ENCODE peak calls at places on chromosomes 5 and 9, in four cellular contexts. One of them, this sample, is unnamed.

GRCh38 chr9:135583686-135584011 is 22.1 kb downstream of the PAEP start:
- DNase-seq in pancreas: no peak
- DNase-seq in mesendoderm: no peak
- DNase-seq in stimulated activated CD4-positive, alpha-beta T cell treated with anti-CD3 and anti-CD28 coated beads, Interleukin-1b, Interleukin-23, amount 100 ng/mL, for 4 hours: no peak
- DNase-seq in this sample: no peak

GRCh38 chr5:58188287-58188651 is 271.6 kb downstream of the PLK2 start:
- DNase-seq in stimulated activated CD4-positive, alpha-beta T cell treated with anti-CD3 and anti-CD28 coated beads, Interleukin-1b, Interleukin-23, amount 100 ng/mL, for 4 hours: no peak
- DNase-seq in mesendoderm: peak; percentile 94
- DNase-seq in pancreas: no peak
- DNase-seq in this sample: peak; percentile 8

GRCh38 chr5:61232490-61232889 is 70.2 kb upstream of the SMIM15 start:
- DNase-seq in mesendoderm: no peak
- DNase-seq in pancreas: no peak
- DNase-seq in stimulated activated CD4-positive, alpha-beta T cell treated with anti-CD3 and anti-CD28 coated beads, Interleukin-1b, Interleukin-23, amount 100 ng/mL, for 4 hours: no peak
- DNase-seq in this sample: no peak

GRCh38 chr9:112545237-112545636 is 58.6 kb downstream of the KIAA1958 start:
- DNase-seq in stimulated activated CD4-positive, alpha-beta T cell treated with anti-CD3 and anti-CD28 coated beads, Interleukin-1b, Interleukin-23, amount 100 ng/mL, for 4 hours: no peak
- DNase-seq in mesendoderm: no peak
- DNase-seq in pancreas: no peak
- DNase-seq in this sample: no peak

GRCh38 chr5:96127538-96127937 is 165.9 kb upstream of the ELL2 start:
- DNase-seq in mesendoderm: no peak
- DNase-seq in stimulated activated CD4-positive, alpha-beta T cell treated with anti-CD3 and anti-CD28 coated beads, Interleukin-1b, Interleukin-23, amount 100 ng/mL, for 4 hours: no peak
- DNase-seq in pancreas: no peak
- DNase-seq in this sample: no peak

GRCh38 chr9:110650261-110650660 is 18.3 kb upstream of the MUSK start:
- DNase-seq in stimulated activated CD4-positive, alpha-beta T cell treated with anti-CD3 and anti-CD28 coated beads, Interleukin-1b, Interleukin-23, amount 100 ng/mL, for 4 hours: no peak
- DNase-seq in pancreas: no peak
- DNase-seq in mesendoderm: no peak
- DNase-seq in this sample: no peak

GRCh38 chr5:81525690-81526089 is 131.8 kb upstream of the ACOT12 start:
- DNase-seq in pancreas: no peak
- DNase-seq in stimulated activated CD4-positive, alpha-beta T cell treated with anti-CD3 and anti-CD28 coated beads, Interleukin-1b, Interleukin-23, amount 100 ng/mL, for 4 hours: no peak
- DNase-seq in mesendoderm: no peak
- DNase-seq in this sample: no peak

GRCh38 chr5:19902316-19902934 is 85.6 kb downstream of the CDH18 start:
- DNase-seq in mesendoderm: peak; percentile 77
- DNase-seq in stimulated activated CD4-positive, alpha-beta T cell treated with anti-CD3 and anti-CD28 coated beads, Interleukin-1b, Interleukin-23, amount 100 ng/mL, for 4 hours: no peak
- DNase-seq in pancreas: no peak
- DNase-seq in this sample: peak; percentile 49

GRCh38 chr5:135745897-135746500 is 88.5 kb upstream of the SLC25A48 start:
- DNase-seq in pancreas: no peak
- DNase-seq in mesendoderm: no peak
- DNase-seq in stimulated activated CD4-positive, alpha-beta T cell treated with anti-CD3 and anti-CD28 coated beads, Interleukin-1b, Interleukin-23, amount 100 ng/mL, for 4 hours: no peak
- DNase-seq in this sample: peak; percentile 51

GRCh38 chr9:134947265-134947955 is 29.7 kb upstream of the FCN1 start:
- DNase-seq in mesendoderm: no peak
- DNase-seq in stimulated activated CD4-positive, alpha-beta T cell treated with anti-CD3 and anti-CD28 coated beads, Interleukin-1b, Interleukin-23, amount 100 ng/mL, for 4 hours: no peak
- DNase-seq in pancreas: no peak
- DNase-seq in this sample: no peak

GRCh38 chr9:87579761-87580626 is 82.3 kb downstream of the DAPK1 start:
- DNase-seq in pancreas: no peak
- DNase-seq in mesendoderm: no peak
- DNase-seq in stimulated activated CD4-positive, alpha-beta T cell treated with anti-CD3 and anti-CD28 coated beads, Interleukin-1b, Interleukin-23, amount 100 ng/mL, for 4 hours: no peak
- DNase-seq in this sample: no peak

GRCh38 chr5:180423598-180423997 is 70.5 kb upstream of the GFPT2 start:
- DNase-seq in pancreas: no peak
- DNase-seq in mesendoderm: no peak
- DNase-seq in stimulated activated CD4-positive, alpha-beta T cell treated with anti-CD3 and anti-CD28 coated beads, Interleukin-1b, Interleukin-23, amount 100 ng/mL, for 4 hours: no peak
- DNase-seq in this sample: no peak

GRCh38 chr5:143338658-143339366 is 64.7 kb downstream of the NR3C1 start:
- DNase-seq in pancreas: no peak
- DNase-seq in stimulated activated CD4-positive, alpha-beta T cell treated with anti-CD3 and anti-CD28 coated beads, Interleukin-1b, Interleukin-23, amount 100 ng/mL, for 4 hours: no peak
- DNase-seq in mesendoderm: no peak
- DNase-seq in this sample: no peak

GRCh38 chr9:71446499-71447411 is 321.6 kb downstream of the CEMIP2 start:
- DNase-seq in pancreas: peak; percentile 38
- DNase-seq in mesendoderm: peak; percentile 95
- DNase-seq in stimulated activated CD4-positive, alpha-beta T cell treated with anti-CD3 and anti-CD28 coated beads, Interleukin-1b, Interleukin-23, amount 100 ng/mL, for 4 hours: no peak
- DNase-seq in this sample: peak; percentile 97

GRCh38 chr5:9653811-9654210 is 23.7 kb upstream of the TAS2R1 start:
- DNase-seq in stimulated activated CD4-positive, alpha-beta T cell treated with anti-CD3 and anti-CD28 coated beads, Interleukin-1b, Interleukin-23, amount 100 ng/mL, for 4 hours: no peak
- DNase-seq in mesendoderm: peak; percentile 36
- DNase-seq in pancreas: peak; percentile 83
- DNase-seq in this sample: no peak

GRCh38 chr5:14061106-14061505 is 82.0 kb upstream of the TRIO start:
- DNase-seq in mesendoderm: peak; percentile 47
- DNase-seq in pancreas: no peak
- DNase-seq in stimulated activated CD4-positive, alpha-beta T cell treated with anti-CD3 and anti-CD28 coated beads, Interleukin-1b, Interleukin-23, amount 100 ng/mL, for 4 hours: no peak
- DNase-seq in this sample: peak; percentile 41

GRCh38 chr9:91198405-91198804 is 163.3 kb downstream of the AUH start:
- DNase-seq in mesendoderm: no peak
- DNase-seq in pancreas: no peak
- DNase-seq in stimulated activated CD4-positive, alpha-beta T cell treated with anti-CD3 and anti-CD28 coated beads, Interleukin-1b, Interleukin-23, amount 100 ng/mL, for 4 hours: no peak
- DNase-seq in this sample: no peak

GRCh38 chr9:31445960-31446359 is 938.5 kb upstream of the ACO1 start:
- DNase-seq in pancreas: no peak
- DNase-seq in mesendoderm: peak; percentile 20
- DNase-seq in stimulated activated CD4-positive, alpha-beta T cell treated with anti-CD3 and anti-CD28 coated beads, Interleukin-1b, Interleukin-23, amount 100 ng/mL, for 4 hours: no peak
- DNase-seq in this sample: peak; percentile 9

GRCh38 chr5:160021818-160022446 is 13.0 kb downstream of the TTC1 start:
- DNase-seq in stimulated activated CD4-positive, alpha-beta T cell treated with anti-CD3 and anti-CD28 coated beads, Interleukin-1b, Interleukin-23, amount 100 ng/mL, for 4 hours: peak; percentile 61
- DNase-seq in mesendoderm: peak; percentile 62
- DNase-seq in pancreas: peak; percentile 45
- DNase-seq in this sample: peak; percentile 77

GRCh38 chr9:114737118-114737517 is 55.1 kb upstream of the TEX48 start:
- DNase-seq in stimulated activated CD4-positive, alpha-beta T cell treated with anti-CD3 and anti-CD28 coated beads, Interleukin-1b, Interleukin-23, amount 100 ng/mL, for 4 hours: peak; percentile 23
- DNase-seq in mesendoderm: no peak
- DNase-seq in pancreas: no peak
- DNase-seq in this sample: peak; percentile 6

GRCh38 chr9:87193925-87194380 is 246.6 kb upstream of the GAS1 start:
- DNase-seq in mesendoderm: no peak
- DNase-seq in pancreas: no peak
- DNase-seq in stimulated activated CD4-positive, alpha-beta T cell treated with anti-CD3 and anti-CD28 coated beads, Interleukin-1b, Interleukin-23, amount 100 ng/mL, for 4 hours: no peak
- DNase-seq in this sample: peak; percentile 33

GRCh38 chr5:124706041-124706440 is 40.4 kb downstream of the ZNF608 start:
- DNase-seq in stimulated activated CD4-positive, alpha-beta T cell treated with anti-CD3 and anti-CD28 coated beads, Interleukin-1b, Interleukin-23, amount 100 ng/mL, for 4 hours: no peak
- DNase-seq in pancreas: no peak
- DNase-seq in mesendoderm: no peak
- DNase-seq in this sample: no peak

GRCh38 chr9:113665756-113666155 is 202.2 kb downstream of the RGS3 start:
- DNase-seq in mesendoderm: no peak
- DNase-seq in stimulated activated CD4-positive, alpha-beta T cell treated with anti-CD3 and anti-CD28 coated beads, Interleukin-1b, Interleukin-23, amount 100 ng/mL, for 4 hours: no peak
- DNase-seq in pancreas: no peak
- DNase-seq in this sample: no peak

GRCh38 chr5:160926428-160926827 is 74.4 kb upstream of the ATP10B start:
- DNase-seq in mesendoderm: no peak
- DNase-seq in stimulated activated CD4-positive, alpha-beta T cell treated with anti-CD3 and anti-CD28 coated beads, Interleukin-1b, Interleukin-23, amount 100 ng/mL, for 4 hours: no peak
- DNase-seq in pancreas: peak; percentile 35
- DNase-seq in this sample: peak; percentile 17

GRCh38 chr9:33202018-33202417 is 34.9 kb upstream of the B4GALT1 start:
- DNase-seq in pancreas: no peak
- DNase-seq in stimulated activated CD4-positive, alpha-beta T cell treated with anti-CD3 and anti-CD28 coated beads, Interleukin-1b, Interleukin-23, amount 100 ng/mL, for 4 hours: no peak
- DNase-seq in mesendoderm: no peak
- DNase-seq in this sample: no peak

GRCh38 chr5:8827701-8828100 is 718.2 kb downstream of the SEMA5A start:
- DNase-seq in pancreas: no peak
- DNase-seq in mesendoderm: no peak
- DNase-seq in stimulated activated CD4-positive, alpha-beta T cell treated with anti-CD3 and anti-CD28 coated beads, Interleukin-1b, Interleukin-23, amount 100 ng/mL, for 4 hours: no peak
- DNase-seq in this sample: no peak